ENCODE peak calls at places on chromosomes 2 and 18, in ten cellular contexts. One of them, this sample, is unnamed.

GRCh38 chr2:224260605-224261004 is 141.3 kb downstream of the FAM124B start:
- DNase-seq in lower leg skin: no peak
- DNase-seq in AG04449: no peak
- DNase-seq in tibial artery: no peak
- DNase-seq in ureter: no peak
- DNase-seq in hepatocyte: peak
- DNase-seq in epithelial cell of esophagus: no peak
- DNase-seq in GM18507: no peak
- DNase-seq in activated CD8-positive, alpha-beta memory T cell treated with anti-CD3 and anti-CD28 coated beads, Interleukin-2, amount 50 U/mL, for 48 hours: no peak
- DNase-seq in GOT3: no peak
- DNase-seq in this sample: no peak

GRCh38 chr18:32975166-32975441 is 202.3 kb upstream of the KLHL14 start:
- DNase-seq in lower leg skin: no peak
- DNase-seq in AG04449: no peak
- DNase-seq in tibial artery: no peak
- DNase-seq in ureter: no peak
- DNase-seq in hepatocyte: no peak
- DNase-seq in epithelial cell of esophagus: no peak
- DNase-seq in GM18507: no peak
- DNase-seq in activated CD8-positive, alpha-beta memory T cell treated with anti-CD3 and anti-CD28 coated beads, Interleukin-2, amount 50 U/mL, for 48 hours: no peak
- DNase-seq in GOT3: no peak
- DNase-seq in this sample: no peak

GRCh38 chr2:1210352-1210751 is 202.9 kb upstream of the TPO start:
- DNase-seq in lower leg skin: no peak
- DNase-seq in AG04449: no peak
- DNase-seq in tibial artery: no peak
- DNase-seq in ureter: no peak
- DNase-seq in hepatocyte: no peak
- DNase-seq in epithelial cell of esophagus: no peak
- DNase-seq in GM18507: no peak
- DNase-seq in activated CD8-positive, alpha-beta memory T cell treated with anti-CD3 and anti-CD28 coated beads, Interleukin-2, amount 50 U/mL, for 48 hours: no peak
- DNase-seq in GOT3: no peak
- DNase-seq in this sample: no peak

GRCh38 chr2:85371045-85371444 is 16.5 kb downstream of the ELMOD3 start:
- DNase-seq in lower leg skin: no peak
- DNase-seq in AG04449: no peak
- DNase-seq in tibial artery: peak
- DNase-seq in ureter: no peak
- DNase-seq in hepatocyte: no peak
- DNase-seq in epithelial cell of esophagus: no peak
- DNase-seq in GM18507: no peak
- DNase-seq in activated CD8-positive, alpha-beta memory T cell treated with anti-CD3 and anti-CD28 coated beads, Interleukin-2, amount 50 U/mL, for 48 hours: no peak
- DNase-seq in GOT3: no peak
- DNase-seq in this sample: no peak

GRCh38 chr2:169579044-169579443 is 5.1 kb upstream of the PPIG start:
- DNase-seq in lower leg skin: no peak
- DNase-seq in AG04449: no peak
- DNase-seq in tibial artery: no peak
- DNase-seq in ureter: no peak
- DNase-seq in hepatocyte: no peak
- DNase-seq in epithelial cell of esophagus: no peak
- DNase-seq in GM18507: no peak
- DNase-seq in activated CD8-positive, alpha-beta memory T cell treated with anti-CD3 and anti-CD28 coated beads, Interleukin-2, amount 50 U/mL, for 48 hours: no peak
- DNase-seq in GOT3: no peak
- DNase-seq in this sample: no peak

GRCh38 chr2:39504790-39505335 is 67.8 kb upstream of the MAP4K3 start:
- DNase-seq in lower leg skin: no peak
- DNase-seq in AG04449: no peak
- DNase-seq in tibial artery: no peak
- DNase-seq in ureter: no peak
- DNase-seq in hepatocyte: peak
- DNase-seq in epithelial cell of esophagus: peak
- DNase-seq in GM18507: no peak
- DNase-seq in activated CD8-positive, alpha-beta memory T cell treated with anti-CD3 and anti-CD28 coated beads, Interleukin-2, amount 50 U/mL, for 48 hours: no peak
- DNase-seq in GOT3: no peak
- DNase-seq in this sample: no peak

GRCh38 chr2:144659731-144660275 is 139.9 kb upstream of the ZEB2 start:
- DNase-seq in lower leg skin: peak
- DNase-seq in AG04449: peak
- DNase-seq in tibial artery: peak
- DNase-seq in ureter: no peak
- DNase-seq in hepatocyte: no peak
- DNase-seq in epithelial cell of esophagus: peak
- DNase-seq in GM18507: no peak
- DNase-seq in activated CD8-positive, alpha-beta memory T cell treated with anti-CD3 and anti-CD28 coated beads, Interleukin-2, amount 50 U/mL, for 48 hours: no peak
- DNase-seq in GOT3: no peak
- DNase-seq in this sample: no peak

GRCh38 chr18:24930974-24931373 is 421.0 kb downstream of the ZNF521 start:
- DNase-seq in lower leg skin: no peak
- DNase-seq in AG04449: no peak
- DNase-seq in tibial artery: no peak
- DNase-seq in ureter: no peak
- DNase-seq in hepatocyte: peak
- DNase-seq in epithelial cell of esophagus: no peak
- DNase-seq in GM18507: no peak
- DNase-seq in activated CD8-positive, alpha-beta memory T cell treated with anti-CD3 and anti-CD28 coated beads, Interleukin-2, amount 50 U/mL, for 48 hours: no peak
- DNase-seq in GOT3: no peak
- DNase-seq in this sample: no peak

GRCh38 chr2:105403785-105404698 is 5.2 kb upstream of the FHL2 start:
- DNase-seq in lower leg skin: no peak
- DNase-seq in AG04449: peak
- DNase-seq in tibial artery: no peak
- DNase-seq in ureter: no peak
- DNase-seq in hepatocyte: peak
- DNase-seq in epithelial cell of esophagus: peak
- DNase-seq in GM18507: no peak
- DNase-seq in activated CD8-positive, alpha-beta memory T cell treated with anti-CD3 and anti-CD28 coated beads, Interleukin-2, amount 50 U/mL, for 48 hours: no peak
- DNase-seq in GOT3: peak
- DNase-seq in this sample: no peak

GRCh38 chr2:210859314-210859713 is 302.9 kb downstream of the CPS1 start:
- DNase-seq in lower leg skin: no peak
- DNase-seq in AG04449: no peak
- DNase-seq in tibial artery: no peak
- DNase-seq in ureter: no peak
- DNase-seq in hepatocyte: no peak
- DNase-seq in epithelial cell of esophagus: no peak
- DNase-seq in GM18507: no peak
- DNase-seq in activated CD8-positive, alpha-beta memory T cell treated with anti-CD3 and anti-CD28 coated beads, Interleukin-2, amount 50 U/mL, for 48 hours: no peak
- DNase-seq in GOT3: no peak
- DNase-seq in this sample: no peak

This sample was measured in HuH-7.